ENCODE peak calls at places on chromosomes 5 and 9, in four cellular contexts. P is K562, H is GM12878, W is HL-60. A is an unnamed sample.

GRCh38 chr9:20315672-20316071 is 306.6 kb downstream of the MLLT3 start:
- DNase-seq in P (no peak), H (no peak), W (no peak), A (no peak)

GRCh38 chr9:74653437-74654080 is 156.4 kb downstream of the RORB start:
- DNase-seq in P (no peak), H (no peak), W (no peak), A (no peak)

GRCh38 chr9:87275039-87275725 is 222.5 kb upstream of the DAPK1 start:
- DNase-seq in P (no peak), H (no peak), W (no peak), A (no peak)

GRCh38 chr9:109101810-109102209 is 17.9 kb downstream of the TMEM245 start:
- DNase-seq in P (no peak), H (peak; percentile 69), W (no peak), A (no peak)

GRCh38 chr9:115997923-115998322 is 155.7 kb upstream of the PAPPA start:
- DNase-seq in P (no peak), H (no peak), W (no peak), A (no peak)

GRCh38 chr9:81969971-81970370 is 18.6 kb upstream of the SPATA31D1 start:
- DNase-seq in P (no peak), H (no peak), W (no peak), A (no peak)

GRCh38 chr9:79686381-79687130 is 114.8 kb downstream of the TLE4 start:
- DNase-seq in P (no peak), H (no peak), W (no peak), A (no peak)

GRCh38 chr9:84759300-84759750 is 89.8 kb downstream of the NTRK2 start:
- DNase-seq in P (no peak), H (peak; percentile 81), W (no peak), A (no peak)

GRCh38 chr5:119483155-119483554 is 30.9 kb downstream of the HSD17B4 start:
- DNase-seq in P (no peak), H (no peak), W (no peak), A (no peak)

GRCh38 chr5:72133212-72133990 is 26.1 kb downstream of the MAP1B start:
- DNase-seq in P (no peak), H (no peak), W (no peak), A (no peak)

GRCh38 chr5:39863926-39864572 is 439.3 kb upstream of the DAB2 start:
- DNase-seq in P (no peak), H (no peak), W (no peak), A (no peak)

GRCh38 chr5:108654042-108654441 is 93.7 kb upstream of the FER start:
- DNase-seq in P (no peak), H (no peak), W (no peak), A (no peak)

GRCh38 chr9:121261107-121261460 is 6.9 kb upstream of the GSN start:
- DNase-seq in P (no peak), H (no peak), W (no peak), A (no peak)

GRCh38 chr5:166750376-166750775 is 1541.1 kb upstream of the WWC1 start:
- DNase-seq in P (no peak), H (no peak), W (no peak), A (no peak)

GRCh38 chr5:43773032-43773830 is 170.3 kb downstream of the NNT start:
- DNase-seq in P (no peak), H (no peak), W (peak; percentile 41), A (no peak)

GRCh38 chr5:146015001-146015400 is 78.6 kb downstream of the SH3RF2 start:
- DNase-seq in P (no peak), H (no peak), W (no peak), A (no peak)

GRCh38 chr9:35951736-35952135 is 6.2 kb downstream of the OR2S2 start:
- DNase-seq in P (no peak), H (no peak), W (no peak), A (no peak)

GRCh38 chr5:15821506-15821905 is 321.5 kb downstream of the FBXL7 start:
- DNase-seq in P (no peak), H (no peak), W (no peak), A (no peak)

GRCh38 chr9:83154821-83155220 is 91.9 kb upstream of the RASEF start:
- DNase-seq in P (no peak), H (no peak), W (no peak), A (no peak)

GRCh38 chr9:83151627-83152137 is 88.7 kb upstream of the RASEF start:
- DNase-seq in P (no peak), H (no peak), W (no peak), A (no peak)

GRCh38 chr9:83155733-83156132 is 92.8 kb upstream of the RASEF start:
- DNase-seq in P (no peak), H (no peak), W (no peak), A (no peak)

GRCh38 chr9:83153030-83153429 is 90.1 kb upstream of the RASEF start:
- DNase-seq in P (no peak), H (no peak), W (no peak), A (no peak)

GRCh38 chr9:83154087-83154736 is 91.3 kb upstream of the RASEF start:
- DNase-seq in P (no peak), H (peak; percentile 31), W (no peak), A (peak; percentile 1)
- TF ChIP-seq SPI1 in P (no peak), H (no peak), W (no peak), A (no peak)

DNA sequence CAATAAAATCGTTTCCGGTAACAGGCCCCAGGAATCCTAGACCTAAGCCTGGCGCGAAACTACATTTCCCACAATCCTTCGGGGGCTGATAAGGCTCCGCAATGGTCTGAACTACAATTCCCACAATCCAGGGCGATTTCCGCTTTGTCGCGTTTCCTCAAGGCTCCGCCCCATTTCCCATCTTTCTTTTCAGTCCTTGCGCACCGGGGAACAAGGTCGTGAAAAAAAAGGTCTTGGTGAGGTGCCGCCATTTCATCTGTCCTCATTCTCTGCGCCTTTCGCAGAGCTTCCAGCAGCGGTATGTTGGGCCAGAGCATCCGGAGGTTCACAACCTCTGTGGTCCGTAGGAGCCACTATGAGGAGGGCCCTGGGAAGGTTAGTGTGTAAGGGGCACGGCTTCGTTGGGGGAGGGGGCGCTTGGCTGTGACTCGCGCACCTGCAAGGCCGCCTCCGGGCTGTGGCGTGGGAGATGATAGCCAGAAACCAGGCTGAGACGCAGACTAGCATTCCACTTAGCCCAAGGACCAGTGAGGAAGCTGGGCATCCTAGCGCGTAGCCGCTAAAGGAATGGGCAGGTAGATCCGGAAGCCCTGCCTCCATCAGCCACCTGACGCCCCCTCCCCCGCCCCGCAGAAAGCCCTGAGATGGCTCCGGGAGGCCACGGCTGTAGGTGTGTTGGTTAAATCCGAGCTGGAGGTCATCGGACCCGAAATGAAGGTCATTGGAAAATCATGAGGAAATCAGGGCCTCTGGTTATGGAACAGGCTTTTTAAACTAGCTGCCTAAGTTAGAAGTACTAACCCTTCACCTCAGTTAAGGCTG is at the start of gene COX7C:
- DNase-seq in P (peak; percentile 83), H (peak; percentile 97), W (peak; percentile 88), A (peak; percentile 69)
- TF ChIP-seq SPI1 in P (peak; percentile 65), H (no peak), W (no peak), A (peak; percentile 46)

DNA sequence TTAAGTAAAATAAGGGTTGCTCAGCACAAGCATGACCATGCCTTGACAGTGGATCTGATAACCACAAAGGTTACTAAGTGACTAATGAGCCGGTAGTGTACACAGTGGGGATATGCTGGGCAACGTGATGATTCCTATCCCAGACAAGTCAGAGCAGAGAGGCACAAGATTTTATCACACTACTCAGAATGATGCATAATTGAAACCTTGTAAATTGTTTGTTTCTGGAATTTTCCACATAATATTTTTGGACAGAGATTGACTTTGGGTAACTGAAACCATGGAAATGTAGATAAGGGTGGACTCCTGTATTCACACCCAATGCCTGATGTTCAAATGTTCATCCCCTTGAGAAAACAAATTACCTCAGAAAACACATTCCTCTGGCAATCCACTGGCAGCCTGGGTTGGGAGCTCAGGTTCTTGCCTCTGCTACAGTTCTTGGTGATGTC is 16.2 kb upstream of the ERAP1 start:
- DNase-seq in P (no peak), H (no peak), W (no peak), A (no peak)
- TF ChIP-seq SPI1 in P (no peak), H (no peak), W (no peak), A (no peak)

DNA sequence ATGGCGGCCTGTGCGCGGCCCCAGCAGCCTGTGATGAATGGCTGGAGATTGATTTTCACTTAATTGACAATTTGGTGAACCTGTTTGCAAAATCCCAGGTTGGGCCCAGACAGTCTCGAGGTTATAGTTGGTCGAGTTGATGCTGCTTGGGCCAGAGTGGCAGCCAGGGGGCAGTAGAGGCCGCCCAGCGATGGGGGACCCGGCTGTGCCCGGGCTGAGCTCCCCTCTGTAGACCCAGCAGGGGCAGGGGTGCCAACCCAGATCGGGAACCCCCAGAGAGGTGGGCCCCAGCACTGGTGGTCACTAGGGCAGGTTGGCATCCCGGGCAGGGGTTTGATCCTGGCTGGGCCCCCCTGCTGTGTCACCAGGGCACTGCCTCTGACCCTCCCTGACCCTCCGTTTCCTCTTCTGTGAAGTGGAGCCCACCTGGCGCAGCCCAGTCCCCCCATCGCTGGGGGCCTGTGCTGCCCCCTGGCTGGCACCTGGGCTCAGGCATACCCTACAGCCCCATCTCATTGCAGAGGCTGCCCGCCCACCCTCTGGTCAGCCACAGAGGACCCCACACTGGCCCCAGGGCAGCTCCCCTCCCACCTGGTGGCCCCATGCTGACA is 34.5 kb downstream of the LHX3 start:
- DNase-seq in P (peak; percentile 81), H (no peak), W (peak; percentile 34), A (peak; percentile 91)
- TF ChIP-seq SPI1 in P (no peak), H (no peak), W (no peak), A (no peak)

DNA sequence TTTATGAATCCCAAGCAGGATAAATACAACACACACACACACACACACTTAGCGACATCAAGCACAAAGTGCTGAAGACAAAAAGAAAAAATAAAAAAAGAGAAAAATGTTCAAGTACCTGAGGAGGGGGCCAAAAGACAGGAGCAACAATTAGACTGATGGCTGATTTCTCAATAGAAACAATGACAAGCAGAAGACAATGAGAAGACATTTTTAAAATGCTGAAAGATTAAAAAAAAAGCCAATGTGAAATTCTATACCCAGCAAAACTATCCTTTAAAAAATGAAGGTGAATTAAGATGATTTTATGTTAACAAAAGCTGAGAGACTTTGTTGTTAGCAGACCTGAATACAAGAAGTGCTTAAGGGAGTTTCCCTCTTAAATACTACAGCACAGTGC is 1.0 kb upstream of the RANBP17 start:
- DNase-seq in P (no peak), H (no peak), W (no peak), A (no peak)
- TF ChIP-seq SPI1 in P (no peak), H (no peak), W (no peak), A (no peak)

GRCh38 chr9:94619012-94619411 is 20.3 kb downstream of the FBP1 start:
- DNase-seq in P (no peak), H (no peak), W (no peak), A (no peak)
- TF ChIP-seq SPI1 in P (no peak), H (no peak), W (no peak), A (no peak)

DNA sequence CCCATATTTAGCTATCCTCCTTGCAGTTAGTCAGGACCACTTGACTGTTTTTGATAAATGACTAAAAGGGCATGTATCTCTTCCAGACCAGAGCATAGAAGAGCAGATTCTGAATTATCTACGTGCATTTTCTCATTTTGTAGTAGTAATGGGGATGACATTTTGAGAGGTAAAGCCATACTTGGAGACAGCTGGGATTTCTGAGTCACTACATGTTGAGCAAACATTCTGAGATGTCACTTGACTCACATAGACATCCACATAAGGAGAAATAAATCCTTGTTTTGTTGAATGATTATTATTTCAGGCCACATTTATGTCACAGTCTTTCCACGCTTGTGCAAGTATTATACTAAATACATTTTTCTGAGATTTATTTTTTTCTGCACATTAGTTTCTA is 297.6 kb downstream of the CDH10 start:
- DNase-seq in P (no peak), H (no peak), W (no peak), A (no peak)
- TF ChIP-seq SPI1 in P (no peak), H (no peak), W (no peak), A (no peak)

A was measured in GM12891.